ENCODE peak calls at places on chromosomes 3 and 15, in four cellular contexts. A is NCI-H1694 treated with DMSO at 0.1 percent for 48 hours, W is lower leg skin, P is SW480. D is an unnamed sample.

GRCh38 chr3:141050913-141051632 is at the start of gene SPSB4:
- DNase-seq in P (peak), A (peak), W (no peak), D (peak)

GRCh38 chr3:195583831-195584542 is at the start of gene APOD:
- DNase-seq in A (peak), W (peak), P (peak), D (no peak)

GRCh38 chr3:73855792-73856191 is 231.1 kb upstream of the PDZRN3 start:
- DNase-seq in A (no peak), W (no peak), P (no peak), D (no peak)

GRCh38 chr3:127730666-127731294 is 58.0 kb downstream of the ABTB1 start:
- DNase-seq in A (no peak), P (no peak), W (no peak), D (no peak)

GRCh38 chr3:65354880-65355279 is 667.1 kb upstream of the ADAMTS9 start:
- DNase-seq in W (no peak), P (no peak), A (no peak), D (no peak)

GRCh38 chr3:14976317-14976716 is 28.9 kb downstream of the NR2C2 start:
- DNase-seq in P (no peak), A (no peak), W (no peak), D (no peak)

GRCh38 chr15:59516655-59517461 is 78.9 kb downstream of the FAM81A start:
- DNase-seq in W (no peak), P (no peak), A (no peak), D (no peak)

GRCh38 chr3:37607604-37608003 is 254.1 kb upstream of the CTDSPL start:
- DNase-seq in W (no peak), P (no peak), A (peak), D (no peak)

GRCh38 chr3:13767896-13768295 is 112.0 kb downstream of the WNT7A start:
- DNase-seq in W (peak), P (no peak), A (no peak), D (no peak)

GRCh38 chr3:102673271-102674115 is 238.7 kb downstream of the ZPLD1 start:
- DNase-seq in A (peak), P (peak), W (peak), D (peak)

D was measured in mesendoderm.